ENCODE peak calls at places on chromosomes 12 and 14, in four cellular contexts. Y is K562, B is H1, R is HepG2. K is an unnamed sample.
A peak's percentile ranks its signal among the peaks of the same experiment; 100 is the strongest.

GRCh38 chr14:73576391-73576790 is 7.4 kb downstream of the ACOT2 start:
- DNase-seq in B (no peak), Y (no peak), R (no peak), K (peak; percentile 22)

GRCh38 chr12:68449196-68449595 is 117.0 kb upstream of the MDM1 start:
- DNase-seq in R (no peak), Y (no peak), B (no peak), K (no peak)

GRCh38 chr14:53338192-53338591 is 185.1 kb upstream of the DDHD1 start:
- DNase-seq in B (no peak), Y (no peak), R (no peak), K (no peak)

GRCh38 chr12:31009976-31010375 is 63.7 kb upstream of the DDX11 start:
- DNase-seq in B (no peak), Y (no peak), R (no peak), K (no peak)

GRCh38 chr12:97464241-97465011 is 1.8 kb downstream of the RMST start:
- DNase-seq in R (no peak), B (peak; percentile 17), Y (no peak), K (no peak)

GRCh38 chr12:126668961-126669360 is 1598.0 kb upstream of the TMEM132C start:
- DNase-seq in R (no peak), Y (no peak), B (no peak), K (no peak)

GRCh38 chr14:67557118-67557517 is 24.0 kb downstream of the PLEKHH1 start:
- DNase-seq in R (peak; percentile 67), B (no peak), Y (no peak), K (peak; percentile 11)

GRCh38 chr12:65756956-65757511 is 67.2 kb upstream of the HMGA2 start:
- DNase-seq in Y (no peak), B (no peak), R (no peak), K (no peak)

GRCh38 chr14:89067293-89067972 is 243.0 kb downstream of the TTC8 start:
- DNase-seq in R (no peak), Y (no peak), B (no peak), K (no peak)

GRCh38 chr14:39665084-39665483 is 232.9 kb upstream of the FBXO33 start:
- DNase-seq in B (no peak), Y (no peak), R (no peak), K (no peak)

GRCh38 chr12:114799574-114800487 is 115.9 kb upstream of the TBX3 start:
- DNase-seq in R (peak; percentile 100), B (no peak), Y (no peak), K (no peak)

GRCh38 chr12:119592232-119592631 is 1.3 kb upstream of the TMEM233 start:
- DNase-seq in Y (peak; percentile 61), B (no peak), R (no peak), K (no peak)

GRCh38 chr14:22835505-22835904 is 880 bp upstream of the MMP14 start:
- DNase-seq in R (no peak), Y (no peak), B (no peak), K (no peak)

GRCh38 chr12:49198431-49199155 is 9.7 kb upstream of the TUBA1A start:
- DNase-seq in B (no peak), R (no peak), Y (no peak), K (no peak)

GRCh38 chr12:26614217-26614616 is 218.8 kb downstream of the ITPR2 start:
- DNase-seq in B (no peak), Y (peak; percentile 21), R (no peak), K (no peak)

GRCh38 chr14:75967866-75968265 is 13.9 kb downstream of the TGFB3 start:
- DNase-seq in B (no peak), Y (no peak), R (no peak), K (no peak)

GRCh38 chr12:105196090-105196489 is 39.9 kb downstream of the APPL2 start:
- DNase-seq in B (no peak), Y (no peak), R (no peak), K (no peak)

GRCh38 chr12:54475542-54475941 is 2.1 kb upstream of the GTSF1 start:
- DNase-seq in R (no peak), Y (no peak), B (no peak), K (no peak)

GRCh38 chr12:75909714-75910451 is 121.7 kb downstream of the PHLDA1 start:
- DNase-seq in Y (no peak), R (peak; percentile 29), B (no peak), K (no peak)

GRCh38 chr14:68929623-68930307 is 49.3 kb downstream of the ACTN1 start:
- DNase-seq in Y (no peak), R (peak; percentile 28), B (no peak), K (no peak)

GRCh38 chr12:71128191-71128590 is 29.6 kb downstream of the TSPAN8 start:
- DNase-seq in R (no peak), Y (no peak), B (no peak), K (no peak)

GRCh38 chr12:51695241-51696010 is 104.4 kb downstream of the SCN8A start:
- DNase-seq in B (no peak), Y (no peak), R (no peak), K (no peak)

GRCh38 chr14:54105898-54106297 is 149.3 kb upstream of the BMP4 start:
- DNase-seq in Y (no peak), R (no peak), B (no peak), K (no peak)

GRCh38 chr12:14422516-14423230 is 57.2 kb downstream of the ATF7IP start:
- DNase-seq in B (no peak), R (no peak), Y (no peak), K (no peak)

GRCh38 chr12:96078281-96078761 is 42.9 kb upstream of the LTA4H start:
- DNase-seq in R (no peak), B (no peak), Y (no peak), K (no peak)
- TF ChIP-seq CHD2 in R (no peak), B (no peak), Y (no peak), K (no peak)

DNA sequence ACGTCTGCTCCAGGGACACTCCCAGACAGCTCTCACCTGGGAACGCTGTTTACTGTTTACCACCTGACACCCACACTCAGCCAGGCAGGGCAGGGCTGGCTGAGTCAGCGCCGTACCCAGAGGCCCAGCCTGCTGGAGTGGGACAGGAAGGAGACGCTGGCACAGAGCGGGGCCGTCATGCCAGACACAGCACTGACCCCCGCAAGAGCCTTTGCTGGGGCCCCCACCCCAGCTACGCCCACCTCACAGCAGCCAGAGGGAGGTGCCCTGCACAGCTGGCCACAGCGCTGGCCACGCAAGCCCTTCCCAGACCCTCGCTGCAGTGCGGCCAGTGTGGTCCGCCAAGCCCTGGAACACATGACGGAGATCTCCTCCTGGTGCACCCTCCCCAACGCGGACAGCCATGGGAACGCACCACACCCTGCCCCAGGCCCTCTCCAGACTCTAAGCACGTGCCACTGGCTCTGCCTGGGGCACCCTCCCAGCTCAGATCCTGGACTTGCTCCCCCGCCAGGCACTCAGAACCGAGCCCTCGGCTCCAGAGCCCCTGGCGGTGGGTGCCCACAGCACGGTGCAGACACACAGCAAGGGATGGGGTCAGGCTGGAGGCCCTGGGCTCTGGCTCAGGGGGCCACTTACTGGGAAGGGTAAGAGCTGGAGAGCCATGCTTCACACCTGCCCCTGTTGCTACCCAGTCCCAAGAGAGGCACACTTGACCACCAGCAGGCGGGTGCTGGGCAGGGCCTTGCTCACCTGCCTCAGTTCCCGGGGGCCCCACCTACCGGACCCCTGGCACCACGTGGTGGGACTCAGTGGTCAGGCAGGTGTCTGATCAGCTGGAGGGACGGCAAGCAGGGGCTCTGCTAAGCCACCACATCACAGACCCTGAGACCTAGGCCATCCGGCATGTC is 5.6 kb downstream of the AHNAK2 start:
- DNase-seq in R (no peak), Y (no peak), B (no peak), K (peak; percentile 93)
- TF ChIP-seq MAFK in R (no peak), Y (no peak), B (no peak), K (peak; percentile 75)

DNA sequence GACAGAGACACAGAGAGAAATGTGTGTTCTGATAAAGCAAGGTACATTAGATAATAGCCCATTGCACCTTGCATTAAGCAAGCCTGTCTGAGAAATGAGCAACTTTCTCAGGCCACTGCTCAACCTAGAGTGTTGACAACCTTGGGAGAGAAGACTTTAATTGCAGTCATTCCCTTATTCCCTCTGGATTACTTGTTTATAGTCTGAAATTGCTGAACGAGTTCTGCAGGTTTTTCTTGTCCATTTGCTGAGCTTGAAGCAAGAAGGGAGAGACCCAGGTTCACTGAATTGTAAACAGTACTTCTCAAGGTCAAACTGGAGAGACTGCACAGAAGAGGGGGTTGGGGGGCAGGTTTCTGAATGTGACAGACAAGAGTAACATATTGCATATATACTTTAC is 159.4 kb upstream of the PLEKHG7 start:
- DNase-seq in R (peak; percentile 8), Y (no peak), B (no peak), K (no peak)
- TF ChIP-seq KDM1A in R (no peak), Y (no peak), B (no peak), K (no peak)

GRCh38 chr12:46459881-46460545 is 87.4 kb upstream of the SLC38A2 start:
- DNase-seq in B (no peak), Y (no peak), R (no peak), K (no peak)

GRCh38 chr12:46460682-46461215 is 88.2 kb upstream of the SLC38A2 start:
- DNase-seq in R (no peak), Y (no peak), B (no peak), K (no peak)

GRCh38 chr12:46458500-46459106 is 86.0 kb upstream of the SLC38A2 start:
- DNase-seq in R (no peak), B (no peak), Y (no peak), K (no peak)

GRCh38 chr12:46457958-46458357 is 85.4 kb upstream of the SLC38A2 start:
- DNase-seq in B (no peak), Y (no peak), R (no peak), K (no peak)

GRCh38 chr12:46459111-46459510 is 86.5 kb upstream of the SLC38A2 start:
- DNase-seq in B (no peak), Y (no peak), R (no peak), K (no peak)
- TF ChIP-seq CHD2 in B (no peak), Y (no peak), R (no peak), K (no peak)

DNA sequence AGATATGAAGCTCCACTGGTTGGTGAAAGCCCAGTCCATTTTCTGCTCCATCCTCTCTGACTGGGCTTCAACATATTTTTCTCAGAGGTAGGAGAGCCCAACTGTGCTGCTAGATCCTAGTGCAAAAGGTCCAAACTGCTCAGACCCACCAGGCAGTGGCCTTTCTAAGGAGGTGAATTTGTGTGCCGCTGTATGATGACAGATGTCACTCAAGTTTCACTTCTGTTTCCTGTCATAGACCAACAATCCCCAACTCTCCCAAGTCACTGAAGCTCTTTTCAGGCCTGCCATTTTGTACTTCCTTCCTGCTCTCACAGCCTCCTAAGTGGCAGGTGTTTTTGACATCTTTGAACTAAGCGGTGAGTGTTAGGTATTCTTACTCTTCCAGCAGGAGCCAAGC is 16.4 kb upstream of the RNASE4 start:
- DNase-seq in R (no peak), Y (no peak), B (no peak), K (no peak)
- TF ChIP-seq MAFK in R (no peak), Y (no peak), B (no peak), K (no peak)